ENCODE peak calls at places on chromosomes 2 and 18, in eight cellular contexts. J is adrenal gland; W is activated T-helper 1 cell treated with Interleukin-2 at 50 U/mL for 16 hours; Z is stimulated activated CD4-positive, alpha-beta T cell treated with anti-CD3 and anti-CD28 coated beads, Interleukin-2, amount 100 ng/mL, for 48 hours; E is kidney tubule cell; K is HFFc6; S is nephron progenitor cell; A is HCT116. R is an unnamed sample.

GRCh38 chr2:237101118-237101979 is 15.7 kb downstream of the COPS8 start:
- DNase-seq in J (no peak), W (no peak), Z (no peak), E (no peak), K (no peak), S (no peak), A (no peak), R (no peak)

GRCh38 chr2:190412971-190413370 is 4.8 kb downstream of the MFSD6 start:
- DNase-seq in J (no peak), W (no peak), Z (no peak), E (no peak), K (no peak), S (no peak), A (no peak), R (no peak)

GRCh38 chr2:230411484-230412368 is 4.3 kb upstream of the SP100 start:
- DNase-seq in J (peak; percentile 76), W (peak; percentile 55), Z (peak; percentile 51), E (peak; percentile 68), K (peak; percentile 47), S (peak; percentile 72), A (no peak), R (no peak)

GRCh38 chr2:135965756-135966155 is 19.7 kb downstream of the DARS1 start:
- DNase-seq in J (no peak), W (no peak), Z (no peak), E (no peak), K (no peak), S (no peak), A (no peak), R (no peak)

GRCh38 chr2:9239616-9240015 is 33.0 kb downstream of the ASAP2 start:
- DNase-seq in J (no peak), W (no peak), Z (no peak), E (no peak), K (no peak), S (no peak), A (no peak), R (no peak)

GRCh38 chr2:88627856-88628568 is 748 bp upstream of the EIF2AK3 start:
- DNase-seq in J (peak; percentile 97), W (peak; percentile 47), Z (peak; percentile 69), E (peak; percentile 96), K (peak; percentile 96), S (peak; percentile 80), A (peak; percentile 91), R (peak; percentile 72)

GRCh38 chr2:120596990-120597594 is 138.6 kb upstream of the GLI2 start:
- DNase-seq in J (peak; percentile 33), W (no peak), Z (no peak), E (no peak), K (peak; percentile 47), S (no peak), A (no peak), R (no peak)

GRCh38 chr2:10447300-10448207 is 573 bp downstream of the ODC1 start:
- DNase-seq in J (peak; percentile 71), W (no peak), Z (no peak), E (peak; percentile 55), K (peak; percentile 25), S (no peak), A (no peak), R (no peak)

GRCh38 chr2:224598669-224599068 is 13.5 kb upstream of the CUL3 start:
- DNase-seq in J (no peak), W (no peak), Z (no peak), E (peak; percentile 20), K (no peak), S (no peak), A (no peak), R (no peak)

GRCh38 chr18:40670991-40671390 is 1284.0 kb upstream of the PIK3C3 start:
- DNase-seq in J (no peak), W (no peak), Z (no peak), E (no peak), K (no peak), S (no peak), A (no peak), R (no peak)

GRCh38 chr2:146587291-146587713 is 1257.5 kb upstream of the ACVR2A start:
- DNase-seq in J (no peak), W (no peak), Z (no peak), E (no peak), K (no peak), S (no peak), A (no peak), R (no peak)